ENCODE peak calls at places on chromosome 19, in four cellular contexts. O, A, U and N are unnamed samples.

GRCh38 chr19:13010992-13011652 is 15.8 kb downstream of the NFIX start:
- DNase-seq in A (no peak), O (no peak), U (no peak), N (no peak)

GRCh38 chr19:43471091-43471490 is 5.7 kb upstream of the LYPD3 start:
- DNase-seq in U (no peak), O (no peak), A (no peak), N (no peak)

GRCh38 chr19:15897738-15898276 is at the start of gene CYP4F2:
- DNase-seq in O (no peak), U (no peak), A (no peak), N (no peak)

GRCh38 chr19:34096020-34096915 is 76.0 kb upstream of the LSM14A start:
- DNase-seq in U (no peak), A (no peak), O (no peak), N (no peak)

GRCh38 chr19:15780595-15781418 is 6.7 kb upstream of the OR10H5 start:
- DNase-seq in A (no peak), O (no peak), U (peak), N (peak)

GRCh38 chr19:18251587-18252369 is 22.5 kb downstream of the IQCN start:
- DNase-seq in U (peak), A (peak), O (no peak), N (peak)

GRCh38 chr19:38204096-38204495 is 19.9 kb downstream of the DPF1 start:
- DNase-seq in U (no peak), A (no peak), O (no peak), N (no peak)

GRCh38 chr19:11125994-11126685 is 29.4 kb downstream of the SPC24 start:
- DNase-seq in A (peak), U (peak), O (no peak), N (peak)

GRCh38 chr19:16197188-16197621 is 506 bp upstream of the AP1M1 start:
- DNase-seq in O (peak), U (no peak), A (no peak), N (no peak)

GRCh38 chr19:4547303-4548237 is 7.7 kb upstream of the LRG1 start:
- DNase-seq in A (no peak), U (no peak), O (no peak), N (no peak)

GRCh38 chr19:1707240-1707639 is 46.1 kb upstream of the ONECUT3 start:
- DNase-seq in U (no peak), A (no peak), O (no peak), N (no peak)

DNA sequence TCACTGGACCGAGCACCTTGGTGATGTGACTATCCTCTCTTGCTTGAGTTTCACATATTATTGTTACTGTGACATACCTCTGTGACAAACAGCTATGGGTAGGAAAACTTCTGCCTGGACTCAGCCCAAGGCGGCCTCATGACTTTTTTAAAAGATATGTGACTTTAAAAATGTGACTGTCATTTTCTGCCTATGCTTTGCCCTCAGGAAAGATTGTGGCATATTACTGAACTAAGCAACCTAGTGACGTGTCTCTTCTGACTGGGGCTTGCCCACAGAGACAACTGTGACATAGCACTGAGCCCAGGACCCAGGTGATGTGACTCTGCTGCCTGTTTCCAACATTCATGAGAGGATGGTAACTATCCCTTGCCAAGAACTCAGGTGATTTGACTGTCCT is 84.8 kb downstream of the ZNF728 start:
- DNase-seq in U (no peak), O (no peak), A (no peak), N (no peak)
- H3K4me3 ChIP-seq in U (no peak), O (no peak), A (no peak), N (no peak)

GRCh38 chr19:58362272-58362994 is at the start of gene ZNF497:
- DNase-seq in O (peak), U (peak), A (peak), N (peak)

GRCh38 chr19:58368561-58369360 is 6.2 kb upstream of the ZNF497 start:
- DNase-seq in U (no peak), O (no peak), A (no peak), N (no peak)

GRCh38 chr19:58364127-58364526 is 1.6 kb upstream of the ZNF497 start:
- DNase-seq in U (no peak), A (no peak), O (no peak), N (no peak)

GRCh38 chr19:58367698-58368454 is 5.3 kb upstream of the ZNF497 start:
- DNase-seq in O (no peak), A (no peak), U (no peak), N (no peak)

DNA sequence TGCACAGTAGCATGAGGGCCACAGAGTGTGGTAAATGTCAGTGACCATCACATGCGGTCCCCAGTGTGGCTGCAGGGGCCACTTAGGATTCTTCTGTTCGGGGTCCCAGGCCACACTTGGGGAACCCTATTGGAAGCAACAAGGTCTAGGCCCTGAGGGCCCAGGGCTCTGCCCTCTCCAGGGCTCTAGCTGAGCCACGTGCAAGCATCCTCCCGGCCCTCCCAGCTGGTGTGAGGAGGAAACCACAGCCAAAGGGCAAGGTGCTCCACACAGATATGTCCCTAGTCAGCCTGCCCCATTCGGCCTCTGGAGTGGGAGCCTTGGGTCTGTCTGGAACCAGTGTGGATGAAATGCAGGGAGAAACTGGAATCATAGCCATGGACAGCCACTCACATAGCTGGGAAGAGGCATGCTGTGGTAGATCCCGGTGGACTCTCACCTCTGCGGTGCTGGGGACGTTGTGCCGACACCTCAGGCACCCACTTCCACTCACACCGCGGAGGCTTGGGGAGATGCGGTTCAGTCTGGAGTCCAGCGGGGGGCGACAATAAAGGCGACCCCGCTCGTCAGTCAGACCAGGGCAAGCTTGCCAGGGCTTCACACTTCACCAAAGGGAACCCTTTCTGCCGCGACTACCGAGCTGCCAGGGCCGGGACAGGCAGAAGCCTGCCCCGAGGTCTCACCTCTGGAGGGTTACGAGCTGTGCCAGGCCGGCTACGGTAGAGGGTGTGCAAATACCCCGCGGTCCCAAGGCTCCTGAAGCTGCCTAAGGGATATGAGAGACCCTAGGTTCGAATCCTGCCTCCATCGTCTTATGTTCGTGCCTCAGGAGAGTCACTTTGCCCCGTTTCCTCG is 4.3 kb upstream of the ZNF497 start:
- DNase-seq in A (no peak), U (no peak), O (no peak), N (no peak)
- TF ChIP-seq CTCF in A (no peak), U (no peak), O (no peak), N (no peak)

GRCh38 chr19:50051964-50052363 is 26.2 kb downstream of the ZNF473 start:
- DNase-seq in O (no peak), A (no peak), U (no peak), N (no peak)
- H3K4me3 ChIP-seq in O (no peak), A (no peak), U (no peak), N (no peak)

GRCh38 chr19:50477751-50478515 is 1.3 kb upstream of the GARIN5A start:
- DNase-seq in O (no peak), U (no peak), A (no peak), N (no peak)

GRCh38 chr19:50480281-50481111 is 3.8 kb upstream of the GARIN5A start:
- DNase-seq in U (no peak), O (no peak), A (no peak), N (no peak)

GRCh38 chr19:50476943-50477264 is 256 bp upstream of the GARIN5A start:
- DNase-seq in O (no peak), U (no peak), A (no peak), N (no peak)

GRCh38 chr19:50479761-50480251 is 3.2 kb upstream of the GARIN5A start:
- DNase-seq in A (no peak), U (no peak), O (no peak), N (no peak)

DNA sequence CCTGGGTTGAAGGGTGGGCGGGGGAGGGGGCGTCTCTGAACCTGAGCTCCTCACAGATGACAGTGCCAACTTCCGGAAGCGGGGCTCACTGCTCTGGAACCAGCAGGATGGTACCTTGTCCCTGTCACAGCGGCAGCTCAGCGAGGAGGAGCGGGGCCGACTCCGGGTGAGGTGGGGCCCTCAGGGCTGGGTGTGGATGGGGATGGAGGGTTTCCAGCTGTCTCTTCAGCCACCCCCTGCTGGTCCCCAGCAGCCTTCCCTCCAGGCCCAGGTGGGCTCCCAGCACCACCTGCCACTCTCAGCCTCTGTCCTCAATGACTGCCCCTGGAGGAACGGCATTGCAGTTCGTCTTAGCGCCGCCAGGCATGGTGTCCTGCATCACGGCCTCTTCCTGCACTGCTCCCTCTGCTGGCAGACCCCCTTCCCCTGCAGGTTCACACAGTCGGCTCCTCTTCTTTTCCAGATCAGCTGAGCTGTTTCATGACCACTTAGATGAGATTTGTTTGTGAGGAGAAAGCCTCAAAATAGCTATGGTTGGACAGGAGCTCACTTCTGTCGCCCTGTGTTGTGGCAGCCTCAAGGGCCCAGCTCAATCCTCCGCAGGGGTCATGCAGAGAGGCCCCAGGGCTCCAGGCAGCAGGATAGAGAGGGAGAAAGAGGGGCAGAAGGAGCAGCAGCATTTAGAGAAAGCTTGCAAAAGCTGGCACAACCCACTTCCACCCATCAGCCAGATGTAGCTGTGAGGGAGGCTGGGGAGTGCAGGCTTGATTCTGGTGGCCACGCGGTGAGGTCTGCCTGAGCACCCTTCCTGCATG is 2.5 kb upstream of the GARIN5A start:
- DNase-seq in O (no peak), A (no peak), U (no peak), N (no peak)
- TF ChIP-seq CTCF in O (peak), A (peak), U (no peak), N (no peak)

GRCh38 chr19:39915848-39916215 is 18.6 kb downstream of the FCGBP start:
- DNase-seq in U (no peak), O (no peak), A (no peak), N (no peak)

GRCh38 chr19:39916236-39916635 is 18.2 kb downstream of the FCGBP start:
- DNase-seq in A (no peak), U (no peak), O (no peak), N (no peak)

GRCh38 chr19:39913682-39914333 is 20.6 kb downstream of the FCGBP start:
- DNase-seq in U (no peak), A (no peak), O (no peak), N (no peak)

GRCh38 chr19:39916851-39917396 is 17.5 kb downstream of the FCGBP start:
- DNase-seq in U (no peak), A (no peak), O (no peak), N (no peak)

GRCh38 chr19:39915101-39915847 is 19.2 kb downstream of the FCGBP start:
- DNase-seq in O (no peak), U (no peak), A (no peak), N (no peak)
- H3K4me3 ChIP-seq in O (no peak), U (no peak), A (no peak), N (no peak)

DNA sequence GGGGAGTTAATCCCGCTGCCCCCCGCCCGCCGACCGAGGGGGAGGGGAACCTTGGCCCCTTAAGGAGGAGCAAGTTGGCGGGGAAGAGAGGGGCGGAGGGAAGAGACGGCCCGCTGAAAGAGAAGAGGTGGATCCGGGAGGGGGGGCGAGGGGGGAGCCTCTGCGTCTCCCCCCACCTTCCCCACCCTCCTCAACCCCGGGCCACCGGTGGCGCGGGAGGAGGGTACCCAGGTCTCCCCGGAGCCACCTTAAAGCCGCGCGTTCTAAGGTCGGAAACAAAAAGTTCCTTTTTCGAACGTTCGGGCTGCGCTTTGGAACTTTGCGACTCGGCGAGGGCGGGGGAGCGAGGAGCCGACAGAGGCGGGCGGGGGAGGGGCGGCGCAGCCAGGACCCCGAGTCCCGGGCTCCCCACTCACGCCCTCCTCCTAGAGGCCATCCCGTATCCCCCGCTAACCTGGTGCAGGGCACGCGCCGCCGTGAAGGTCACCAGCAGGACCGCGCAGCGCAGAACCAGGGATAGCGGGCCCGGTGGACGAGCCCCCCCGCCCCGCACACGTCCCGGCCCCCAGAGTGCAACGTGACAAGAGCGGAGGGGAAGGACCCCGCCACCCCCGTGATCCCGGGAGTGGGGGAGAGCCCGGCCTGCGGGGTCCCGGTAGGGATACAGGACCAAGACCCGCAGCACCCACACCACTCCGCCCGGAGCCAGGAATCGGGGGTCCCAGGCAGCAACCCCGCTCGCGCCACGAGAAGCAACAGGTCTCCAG is 662 bp downstream of the ERF start:
- DNase-seq in O (no peak), U (peak), A (peak), N (peak)
- TF ChIP-seq CTCF in O (no peak), U (peak), A (no peak), N (no peak)

GRCh38 chr19:23972161-23972560 is 57.5 kb downstream of the ZNF726 start:
- DNase-seq in O (no peak), U (no peak), A (no peak), N (no peak)
- H3K4me3 ChIP-seq in O (no peak), U (peak), A (no peak), N (no peak)

GRCh38 chr19:3061214-3062161 is 807 bp downstream of the TLE5 start:
- DNase-seq in O (no peak), U (no peak), A (peak), N (peak)
- TF ChIP-seq CTCF in O (peak), U (peak), A (peak), N (peak)